ENCODE peak calls at places on chromosomes 6 and 20, in eight cellular contexts. I, C, Q, O, R, F, A and N are unnamed samples.

GRCh38 chr20:25540273-25540672 is 45.1 kb downstream of the NINL start:
- DNase-seq in I (peak; percentile 41), C (peak; percentile 14), Q (no peak), O (no peak), R (peak; percentile 31), F (peak; percentile 46), A (no peak), N (no peak)

GRCh38 chr6:83472767-83473166 is 39.6 kb upstream of the PRSS35 start:
- DNase-seq in I (no peak), C (no peak), Q (no peak), O (no peak), R (no peak), F (no peak), A (no peak), N (no peak)

GRCh38 chr20:33064572-33065287 is 11.0 kb downstream of the BPIFB3 start:
- DNase-seq in I (no peak), C (no peak), Q (no peak), O (no peak), R (no peak), F (no peak), A (no peak), N (no peak)

GRCh38 chr6:13307508-13307995 is 20.8 kb downstream of the TBC1D7 start:
- DNase-seq in I (peak; percentile 66), C (peak; percentile 13), Q (no peak), O (no peak), R (no peak), F (peak; percentile 99), A (no peak), N (no peak)

GRCh38 chr20:20414640-20415274 is 46.9 kb downstream of the INSM1 start:
- DNase-seq in I (no peak), C (no peak), Q (no peak), O (no peak), R (no peak), F (no peak), A (no peak), N (no peak)

GRCh38 chr20:25295386-25296093 is 47.7 kb downstream of the PYGB start:
- DNase-seq in I (no peak), C (peak; percentile 57), Q (no peak), O (peak; percentile 72), R (peak; percentile 48), F (peak; percentile 44), A (no peak), N (no peak)

GRCh38 chr6:51472745-51473483 is 614.5 kb downstream of the PKHD1 start:
- DNase-seq in I (no peak), C (peak; percentile 88), Q (peak; percentile 20), O (no peak), R (no peak), F (peak; percentile 98), A (no peak), N (no peak)

GRCh38 chr6:73309534-73309783 is 44.6 kb downstream of the DPPA5 start:
- DNase-seq in I (no peak), C (peak; percentile 57), Q (peak; percentile 42), O (no peak), R (no peak), F (peak; percentile 22), A (no peak), N (no peak)

GRCh38 chr20:8364734-8365078 is 232.6 kb downstream of the PLCB1 start:
- DNase-seq in I (no peak), C (no peak), Q (no peak), O (no peak), R (no peak), F (no peak), A (no peak), N (no peak)

GRCh38 chr6:63899550-63899949 is 263.9 kb downstream of the PHF3 start:
- DNase-seq in I (no peak), C (peak; percentile 75), Q (no peak), O (no peak), R (no peak), F (peak; percentile 89), A (no peak), N (no peak)

GRCh38 chr20:38111366-38112232 is 53.5 kb downstream of the TGM2 start:
- DNase-seq in I (no peak), C (no peak), Q (no peak), O (no peak), R (no peak), F (no peak), A (no peak), N (no peak)

GRCh38 chr6:99189823-99190721 is 159.4 kb downstream of the FAXC start:
- DNase-seq in I (no peak), C (no peak), Q (no peak), O (no peak), R (no peak), F (no peak), A (peak; percentile 44), N (no peak)

GRCh38 chr6:50689210-50689609 is 24.1 kb upstream of the TFAP2D start:
- DNase-seq in I (no peak), C (no peak), Q (no peak), O (no peak), R (no peak), F (no peak), A (no peak), N (no peak)

DNA sequence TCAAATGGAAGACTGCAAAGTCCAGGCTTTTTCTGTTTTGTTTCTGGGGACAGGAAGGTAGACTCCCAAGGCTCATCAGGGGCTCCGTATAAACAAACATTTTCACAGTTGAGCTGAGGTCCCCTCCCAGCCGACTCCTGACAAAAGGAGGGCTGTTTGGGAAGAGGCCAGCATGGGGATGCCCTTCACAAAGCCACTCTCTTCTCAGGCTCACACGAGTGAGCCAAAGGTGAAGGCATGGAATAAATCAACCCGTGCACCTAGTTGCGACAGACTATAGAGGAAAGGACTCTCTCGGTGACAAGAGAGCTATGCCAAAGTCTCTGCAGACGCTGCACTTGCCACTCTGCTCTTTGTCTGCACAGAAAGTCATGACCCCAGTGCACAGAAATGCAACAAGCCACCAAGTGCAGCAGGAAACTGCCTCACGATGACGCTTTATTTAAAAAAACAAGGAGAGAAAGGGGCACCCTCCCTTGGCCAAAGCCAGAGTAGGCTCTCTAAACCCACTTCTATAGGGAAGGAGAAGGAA is 21.1 kb downstream of the JAG1 start:
- DNase-seq in I (no peak), C (no peak), Q (no peak), O (no peak), R (no peak), F (no peak), A (no peak), N (no peak)
- H3K4me3 ChIP-seq in I (no peak overlapping the region), C (no peak overlapping the region), Q (no peak overlapping the region), O (no peak overlapping the region), R (no peak overlapping the region), F (no peak overlapping the region), A (no peak overlapping the region), N (no peak overlapping the region)

DNA sequence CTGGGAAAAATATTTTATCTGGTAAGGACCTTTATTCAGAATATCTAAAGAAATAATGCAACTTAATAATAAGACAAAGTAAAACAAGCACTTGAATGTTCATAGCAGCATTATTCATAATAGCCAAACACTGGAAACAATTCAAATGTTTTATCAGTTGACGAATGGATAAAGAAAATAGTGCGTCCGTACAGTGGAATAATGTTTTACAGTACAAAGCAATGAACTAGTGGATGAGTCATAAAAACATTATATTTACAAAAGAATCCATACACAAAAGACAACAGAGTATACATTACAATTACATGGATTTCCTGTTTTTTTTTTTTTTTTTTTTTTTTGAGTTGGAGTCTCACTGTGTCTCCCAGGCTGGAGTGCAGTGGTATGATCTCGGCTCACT is 12.7 kb downstream of the SMAP1 start:
- DNase-seq in I (no peak), C (no peak), Q (no peak), O (no peak), R (no peak), F (peak; percentile 64), A (no peak), N (no peak)
- H3K4me3 ChIP-seq in I (no peak overlapping the region), C (no peak overlapping the region), Q (no peak overlapping the region), O (no peak overlapping the region), R (no peak overlapping the region), F (no peak overlapping the region), A (no peak overlapping the region), N (no peak overlapping the region)

GRCh38 chr6:95230071-95230740 is 347.1 kb upstream of the MANEA start:
- DNase-seq in I (no peak), C (no peak), Q (no peak), O (no peak), R (no peak), F (no peak), A (no peak), N (no peak)

GRCh38 chr6:95228636-95229035 is 348.7 kb upstream of the MANEA start:
- DNase-seq in I (no peak), C (no peak), Q (no peak), O (no peak), R (no peak), F (no peak), A (no peak), N (no peak)

GRCh38 chr6:95233879-95234278 is 343.5 kb upstream of the MANEA start:
- DNase-seq in I (no peak), C (no peak), Q (no peak), O (no peak), R (no peak), F (no peak), A (no peak), N (no peak)

GRCh38 chr6:95231416-95231815 is 345.9 kb upstream of the MANEA start:
- DNase-seq in I (no peak), C (no peak), Q (no peak), O (no peak), R (no peak), F (no peak), A (no peak), N (no peak)

GRCh38 chr6:95232477-95232876 is 344.9 kb upstream of the MANEA start:
- DNase-seq in I (no peak), C (no peak), Q (no peak), O (no peak), R (no peak), F (peak; percentile 22), A (no peak), N (no peak)
- H3K4me3 ChIP-seq in I (no peak overlapping the region), C (no peak overlapping the region), Q (no peak overlapping the region), O (no peak overlapping the region), R (no peak overlapping the region), F (no peak overlapping the region), A (no peak overlapping the region), N (no peak overlapping the region)

GRCh38 chr6:142823579-142823902 is 121.4 kb downstream of the HIVEP2 start:
- DNase-seq in I (no peak), C (no peak), Q (no peak), O (no peak), R (no peak), F (no peak), A (no peak), N (no peak)

GRCh38 chr6:142822383-142822782 is 122.6 kb downstream of the HIVEP2 start:
- DNase-seq in I (no peak), C (no peak), Q (no peak), O (no peak), R (no peak), F (no peak), A (peak; percentile 59), N (no peak)

GRCh38 chr6:142825760-142826159 is 119.2 kb downstream of the HIVEP2 start:
- DNase-seq in I (no peak), C (no peak), Q (no peak), O (no peak), R (no peak), F (no peak), A (no peak), N (no peak)

GRCh38 chr6:142822882-142823578 is 121.9 kb downstream of the HIVEP2 start:
- DNase-seq in I (no peak), C (peak; percentile 61), Q (no peak), O (no peak), R (no peak), F (no peak), A (no peak), N (no peak)

DNA sequence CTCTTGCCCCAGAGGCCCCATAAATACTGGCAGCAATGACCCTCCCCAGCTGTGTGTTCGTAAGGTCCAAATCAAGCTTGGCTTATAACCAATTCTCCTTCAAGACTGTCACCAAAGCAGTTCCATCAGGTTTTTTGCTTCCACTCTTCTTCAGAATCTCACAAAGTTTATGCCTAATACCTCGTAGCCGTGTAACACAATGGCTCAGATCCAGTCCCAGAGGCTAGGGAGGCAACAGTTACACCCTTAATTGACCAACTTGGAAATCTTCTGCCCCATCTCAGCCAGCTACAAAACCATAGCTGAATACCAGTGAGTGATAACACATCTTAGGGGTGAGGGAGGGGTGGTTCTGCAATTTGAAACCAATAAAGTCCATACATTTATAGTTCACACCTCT is 120.5 kb downstream of the HIVEP2 start:
- DNase-seq in I (no peak), C (no peak), Q (no peak), O (no peak), R (no peak), F (no peak), A (no peak), N (no peak)
- H3K4me3 ChIP-seq in I (no peak overlapping the region), C (no peak overlapping the region), Q (no peak overlapping the region), O (no peak overlapping the region), R (no peak overlapping the region), F (no peak overlapping the region), A (no peak overlapping the region), N (no peak overlapping the region)